ENCODE peak calls at places on chromosomes 12 and 14, in seven cellular contexts. One of them, this sample, is unnamed.

GRCh38 chr12:62976110-62976640 is 41.2 kb upstream of the PPM1H start:
- DNase-seq in SK-N-SH: no peak
- DNase-seq in breast epithelium: no peak
- DNase-seq in mammary epithelial cell: no peak
- DNase-seq in aorta: no peak
- DNase-seq in IMR-90: no peak
- DNase-seq in heart right ventricle: no peak
- DNase-seq in this sample: no peak

GRCh38 chr14:21308479-21309237 is 28.8 kb downstream of the RPGRIP1 start:
- DNase-seq in SK-N-SH: no peak
- DNase-seq in breast epithelium: peak; percentile 80
- DNase-seq in mammary epithelial cell: peak; percentile 93
- DNase-seq in aorta: no peak
- DNase-seq in IMR-90: peak; percentile 23
- DNase-seq in heart right ventricle: peak; percentile 29
- DNase-seq in this sample: peak; percentile 81

GRCh38 chr14:91523972-91524371 is 13.9 kb upstream of the PPP4R3A start:
- DNase-seq in SK-N-SH: no peak
- DNase-seq in breast epithelium: no peak
- DNase-seq in mammary epithelial cell: no peak
- DNase-seq in aorta: no peak
- DNase-seq in IMR-90: no peak
- DNase-seq in heart right ventricle: no peak
- DNase-seq in this sample: no peak

GRCh38 chr14:43778956-43779639 is 728.0 kb downstream of the FSCB start:
- DNase-seq in SK-N-SH: no peak
- DNase-seq in breast epithelium: no peak
- DNase-seq in mammary epithelial cell: no peak
- DNase-seq in aorta: no peak
- DNase-seq in IMR-90: no peak
- DNase-seq in heart right ventricle: no peak
- DNase-seq in this sample: no peak

GRCh38 chr12:96876966-96877365 is 30.1 kb upstream of the NEDD1 start:
- DNase-seq in SK-N-SH: no peak
- DNase-seq in breast epithelium: no peak
- DNase-seq in mammary epithelial cell: peak; percentile 19
- DNase-seq in aorta: no peak
- DNase-seq in IMR-90: peak; percentile 59
- DNase-seq in heart right ventricle: no peak
- DNase-seq in this sample: no peak

GRCh38 chr14:34103176-34103575 is 152.3 kb upstream of the EGLN3 start:
- DNase-seq in SK-N-SH: no peak
- DNase-seq in breast epithelium: no peak
- DNase-seq in mammary epithelial cell: no peak
- DNase-seq in aorta: no peak
- DNase-seq in IMR-90: no peak
- DNase-seq in heart right ventricle: no peak
- DNase-seq in this sample: no peak

GRCh38 chr14:62592877-62593276 is 452.4 kb downstream of the KCNH5 start:
- DNase-seq in SK-N-SH: no peak
- DNase-seq in breast epithelium: no peak
- DNase-seq in mammary epithelial cell: peak; percentile 62
- DNase-seq in aorta: no peak
- DNase-seq in IMR-90: peak; percentile 39
- DNase-seq in heart right ventricle: no peak
- DNase-seq in this sample: no peak

GRCh38 chr14:94485944-94486841 is 10.2 kb upstream of the SERPINA9 start:
- DNase-seq in SK-N-SH: peak; percentile 85
- DNase-seq in breast epithelium: no peak
- DNase-seq in mammary epithelial cell: peak; percentile 70
- DNase-seq in aorta: peak; percentile 84
- DNase-seq in IMR-90: peak; percentile 46
- DNase-seq in heart right ventricle: peak; percentile 48
- DNase-seq in this sample: peak; percentile 2

GRCh38 chr12:115750340-115750739 is 527.2 kb downstream of the MED13L start:
- DNase-seq in SK-N-SH: no peak
- DNase-seq in breast epithelium: no peak
- DNase-seq in mammary epithelial cell: no peak
- DNase-seq in aorta: no peak
- DNase-seq in IMR-90: no peak
- DNase-seq in heart right ventricle: no peak
- DNase-seq in this sample: no peak

GRCh38 chr12:22935090-22935489 is 310.1 kb downstream of the ETNK1 start:
- DNase-seq in SK-N-SH: no peak
- DNase-seq in breast epithelium: no peak
- DNase-seq in mammary epithelial cell: peak; percentile 3
- DNase-seq in aorta: peak; percentile 69
- DNase-seq in IMR-90: no peak
- DNase-seq in heart right ventricle: peak; percentile 49
- DNase-seq in this sample: no peak

GRCh38 chr12:19234171-19234704 is 104.7 kb downstream of the PLEKHA5 start:
- DNase-seq in SK-N-SH: peak; percentile 13
- DNase-seq in breast epithelium: no peak
- DNase-seq in mammary epithelial cell: peak; percentile 14
- DNase-seq in aorta: no peak
- DNase-seq in IMR-90: peak; percentile 35
- DNase-seq in heart right ventricle: no peak
- DNase-seq in this sample: no peak

GRCh38 chr14:79820866-79821535 is 390.3 kb downstream of the DIO2 start:
- DNase-seq in SK-N-SH: peak; percentile 21
- DNase-seq in breast epithelium: no peak
- DNase-seq in mammary epithelial cell: no peak
- DNase-seq in aorta: no peak
- DNase-seq in IMR-90: no peak
- DNase-seq in heart right ventricle: no peak
- DNase-seq in this sample: no peak

GRCh38 chr14:53452005-53452678 is 299.0 kb upstream of the DDHD1 start:
- DNase-seq in SK-N-SH: no peak
- DNase-seq in breast epithelium: no peak
- DNase-seq in mammary epithelial cell: no peak
- DNase-seq in aorta: no peak
- DNase-seq in IMR-90: no peak
- DNase-seq in heart right ventricle: no peak
- DNase-seq in this sample: no peak

GRCh38 chr14:35825968-35826217 is 245 bp upstream of the BRMS1L start:
- DNase-seq in SK-N-SH: no peak
- DNase-seq in breast epithelium: no peak
- DNase-seq in mammary epithelial cell: no peak
- DNase-seq in aorta: no peak
- DNase-seq in IMR-90: no peak
- DNase-seq in heart right ventricle: no peak
- DNase-seq in this sample: no peak

GRCh38 chr12:89678225-89678624 is 30.4 kb downstream of the ATP2B1 start:
- DNase-seq in SK-N-SH: no peak
- DNase-seq in breast epithelium: no peak
- DNase-seq in mammary epithelial cell: no peak
- DNase-seq in aorta: no peak
- DNase-seq in IMR-90: no peak
- DNase-seq in heart right ventricle: no peak
- DNase-seq in this sample: no peak

GRCh38 chr14:75334191-75335051 is 55.8 kb downstream of the FOS start:
- DNase-seq in SK-N-SH: no peak
- DNase-seq in breast epithelium: no peak
- DNase-seq in mammary epithelial cell: no peak
- DNase-seq in aorta: no peak
- DNase-seq in IMR-90: peak; percentile 3
- DNase-seq in heart right ventricle: peak; percentile 35
- DNase-seq in this sample: peak; percentile 61

GRCh38 chr14:75340921-75341320 is 62.3 kb downstream of the FOS start:
- DNase-seq in SK-N-SH: no peak
- DNase-seq in breast epithelium: peak; percentile 62
- DNase-seq in mammary epithelial cell: no peak
- DNase-seq in aorta: peak; percentile 87
- DNase-seq in IMR-90: no peak
- DNase-seq in heart right ventricle: peak; percentile 82
- DNase-seq in this sample: no peak

GRCh38 chr14:31977001-31977556 is 100.0 kb upstream of the ARHGAP5 start:
- DNase-seq in SK-N-SH: peak; percentile 47
- DNase-seq in breast epithelium: no peak
- DNase-seq in mammary epithelial cell: no peak
- DNase-seq in aorta: no peak
- DNase-seq in IMR-90: no peak
- DNase-seq in heart right ventricle: no peak
- DNase-seq in this sample: no peak

GRCh38 chr12:56377310-56377988 is 14.8 kb upstream of the APOF start:
- DNase-seq in SK-N-SH: no peak
- DNase-seq in breast epithelium: no peak
- DNase-seq in mammary epithelial cell: peak; percentile 59
- DNase-seq in aorta: no peak
- DNase-seq in IMR-90: peak; percentile 62
- DNase-seq in heart right ventricle: no peak
- DNase-seq in this sample: no peak

GRCh38 chr12:70609739-70610491 is 27.3 kb downstream of the PTPRB start:
- DNase-seq in SK-N-SH: peak; percentile 81
- DNase-seq in breast epithelium: no peak
- DNase-seq in mammary epithelial cell: peak; percentile 19
- DNase-seq in aorta: peak; percentile 82
- DNase-seq in IMR-90: no peak
- DNase-seq in heart right ventricle: peak; percentile 64
- DNase-seq in this sample: no peak

GRCh38 chr12:27119797-27120196 is 37.4 kb upstream of the C12orf71 start:
- DNase-seq in SK-N-SH: no peak
- DNase-seq in breast epithelium: no peak
- DNase-seq in mammary epithelial cell: no peak
- DNase-seq in aorta: no peak
- DNase-seq in IMR-90: no peak
- DNase-seq in heart right ventricle: no peak
- DNase-seq in this sample: no peak

GRCh38 chr12:125188912-125189881 is 124.0 kb downstream of the AACS start:
- DNase-seq in SK-N-SH: no peak
- DNase-seq in breast epithelium: no peak
- DNase-seq in mammary epithelial cell: no peak
- DNase-seq in aorta: peak; percentile 48
- DNase-seq in IMR-90: no peak
- DNase-seq in heart right ventricle: no peak
- DNase-seq in this sample: no peak
- H3K4me3 ChIP-seq in SK-N-SH: no peak overlapping the region
- H3K4me3 ChIP-seq in breast epithelium: no peak overlapping the region
- H3K4me3 ChIP-seq in mammary epithelial cell: no peak overlapping the region
- H3K4me3 ChIP-seq in aorta: no peak overlapping the region
- H3K4me3 ChIP-seq in IMR-90: no peak overlapping the region
- H3K4me3 ChIP-seq in heart right ventricle: no peak overlapping the region
- H3K4me3 ChIP-seq in this sample: no peak overlapping the region

DNA sequence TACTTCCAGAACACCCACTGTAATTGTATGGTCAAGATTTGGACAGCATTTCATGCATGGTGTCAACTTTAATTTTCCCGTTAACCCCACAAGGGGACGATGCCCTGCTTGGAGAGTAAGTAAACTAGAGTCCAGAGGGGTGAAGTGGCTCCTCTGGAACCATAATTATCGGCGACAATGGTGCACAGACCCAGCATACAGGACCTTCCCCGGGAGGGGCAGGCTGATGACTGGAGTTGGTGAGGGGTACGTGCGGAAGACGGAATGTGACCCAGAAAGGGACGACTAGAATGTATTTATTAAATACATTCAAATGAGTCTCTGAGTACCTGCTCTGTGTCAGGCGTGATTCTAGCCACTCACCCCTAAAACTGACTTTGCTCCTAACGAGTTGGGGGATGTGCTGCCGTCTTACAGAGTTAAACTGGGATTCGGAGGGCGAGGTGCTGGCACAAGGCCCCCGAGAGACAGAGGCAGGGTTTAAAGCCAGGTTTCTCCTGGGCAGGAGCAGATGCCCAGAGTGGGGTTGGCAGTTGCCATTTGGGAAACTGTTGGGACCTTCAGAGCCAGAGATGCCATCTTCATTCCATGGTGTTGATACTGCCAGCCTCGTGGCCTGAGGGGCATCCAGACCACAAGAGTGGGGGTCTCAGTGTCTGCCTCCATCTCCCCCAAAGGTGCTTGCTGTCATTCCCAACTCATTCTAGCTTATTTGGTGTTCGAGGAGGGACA is 10.9 kb downstream of the RTL1 start:
- DNase-seq in SK-N-SH: no peak
- DNase-seq in breast epithelium: peak; percentile 14
- DNase-seq in mammary epithelial cell: no peak
- DNase-seq in aorta: peak; percentile 24
- DNase-seq in IMR-90: no peak
- DNase-seq in heart right ventricle: no peak
- DNase-seq in this sample: no peak
- H3K27ac ChIP-seq in SK-N-SH: no peak overlapping the region
- H3K27ac ChIP-seq in breast epithelium: no peak overlapping the region
- H3K27ac ChIP-seq in mammary epithelial cell: no peak overlapping the region
- H3K27ac ChIP-seq in aorta: no peak overlapping the region
- H3K27ac ChIP-seq in IMR-90: no peak overlapping the region
- H3K27ac ChIP-seq in heart right ventricle: no peak overlapping the region
- H3K27ac ChIP-seq in this sample: no peak overlapping the region

DNA sequence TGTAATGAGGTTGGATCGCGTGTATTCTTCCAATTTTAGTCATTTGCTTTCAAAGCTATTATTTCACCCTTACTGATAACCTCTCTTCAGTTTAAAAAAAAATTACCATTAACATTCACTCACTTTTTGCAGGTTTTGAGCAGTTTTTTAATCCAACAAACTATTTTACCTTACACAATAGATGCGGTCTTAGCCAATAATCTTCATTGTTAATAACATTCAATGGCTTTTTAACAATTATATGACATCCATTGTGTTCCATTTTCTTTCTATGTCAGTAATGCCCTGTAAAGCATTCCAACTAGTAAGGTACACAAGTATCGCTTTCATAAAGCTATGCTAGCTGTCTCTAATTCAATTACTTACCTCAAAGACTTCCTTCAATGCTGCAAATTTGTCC is 18.9 kb upstream of the OTX2 start:
- DNase-seq in SK-N-SH: no peak
- DNase-seq in breast epithelium: no peak
- DNase-seq in mammary epithelial cell: no peak
- DNase-seq in aorta: no peak
- DNase-seq in IMR-90: no peak
- DNase-seq in heart right ventricle: no peak
- DNase-seq in this sample: no peak
- H3K4me3 ChIP-seq in SK-N-SH: no peak overlapping the region
- H3K4me3 ChIP-seq in breast epithelium: no peak overlapping the region
- H3K4me3 ChIP-seq in mammary epithelial cell: no peak overlapping the region
- H3K4me3 ChIP-seq in aorta: no peak overlapping the region
- H3K4me3 ChIP-seq in IMR-90: no peak overlapping the region
- H3K4me3 ChIP-seq in heart right ventricle: no peak overlapping the region
- H3K4me3 ChIP-seq in this sample: no peak overlapping the region

DNA sequence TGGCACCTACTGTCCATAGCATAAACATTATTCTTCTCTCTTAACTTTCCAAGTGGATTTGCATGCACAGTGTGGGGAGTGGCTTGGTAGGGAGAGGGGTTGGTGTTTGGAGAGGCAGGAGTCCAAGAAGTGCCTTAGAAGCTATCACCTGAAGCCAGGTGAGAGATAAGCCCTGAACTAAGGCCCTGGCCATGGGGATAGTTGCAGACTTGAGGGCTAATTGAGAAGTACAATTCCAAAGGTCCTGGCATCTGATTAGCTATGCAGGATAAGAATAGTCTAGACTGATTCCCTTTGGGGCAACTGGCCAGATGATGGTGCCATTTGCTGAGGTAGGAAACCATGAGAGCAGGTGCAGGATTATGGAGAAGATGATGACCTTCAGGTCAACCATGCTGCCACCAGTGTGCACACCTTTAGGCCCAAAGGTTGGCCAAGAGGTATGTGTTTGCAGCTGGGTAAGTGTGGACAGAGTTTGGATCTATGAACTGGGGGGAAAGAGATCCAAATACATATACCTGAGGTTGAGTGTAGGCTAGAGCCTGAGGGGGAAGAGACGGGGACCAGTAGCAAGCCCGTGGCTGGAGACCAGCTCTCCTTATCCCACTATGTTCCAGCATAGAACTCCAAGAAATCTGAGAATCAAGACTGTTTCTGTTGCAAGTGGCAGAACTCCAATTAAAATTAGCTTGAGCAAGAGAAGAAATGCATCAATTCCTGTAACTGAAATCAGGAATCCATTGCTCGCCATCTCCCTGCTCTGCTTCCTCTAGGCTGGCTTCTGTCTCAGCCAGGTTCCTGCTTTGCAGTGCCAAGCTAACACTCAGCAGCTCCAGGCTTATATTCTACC is 1.8 kb upstream of the PCK2 start:
- DNase-seq in SK-N-SH: no peak
- DNase-seq in breast epithelium: no peak
- DNase-seq in mammary epithelial cell: no peak
- DNase-seq in aorta: peak; percentile 61
- DNase-seq in IMR-90: no peak
- DNase-seq in heart right ventricle: no peak
- DNase-seq in this sample: no peak
- H3K27ac ChIP-seq in SK-N-SH: no peak overlapping the region
- H3K27ac ChIP-seq in breast epithelium: peak overlapping the region; percentile 95
- H3K27ac ChIP-seq in mammary epithelial cell: no peak overlapping the region
- H3K27ac ChIP-seq in aorta: no peak overlapping the region
- H3K27ac ChIP-seq in IMR-90: no peak overlapping the region
- H3K27ac ChIP-seq in heart right ventricle: no peak overlapping the region
- H3K27ac ChIP-seq in this sample: no peak overlapping the region

This sample was measured in CD8-positive, alpha-beta memory T cell.